ENCODE peak calls at places on chromosomes 11 and 22, in eight cellular contexts. One of them, this sample, is unnamed.

GRCh38 chr11:111939836-111940604 is 2.9 kb downstream of the DIXDC1 start:
- DNase-seq in H7: no peak
- DNase-seq in IMR-90: peak
- DNase-seq in H4: peak
- DNase-seq in T follicular helper cell: no peak
- DNase-seq in T-helper 2 cell: no peak
- DNase-seq in H9: no peak
- DNase-seq in esophagus squamous epithelium: no peak
- DNase-seq in this sample: peak

GRCh38 chr11:5992604-5993251 is 5.9 kb upstream of the OR52L1 start:
- DNase-seq in H4: peak
- DNase-seq in IMR-90: peak
- DNase-seq in esophagus squamous epithelium: no peak
- DNase-seq in H7: peak
- DNase-seq in H9: no peak
- DNase-seq in T follicular helper cell: no peak
- DNase-seq in T-helper 2 cell: no peak
- DNase-seq in this sample: peak

GRCh38 chr11:79039122-79039521 is 401.7 kb downstream of the TENM4 start:
- DNase-seq in T follicular helper cell: no peak
- DNase-seq in IMR-90: peak
- DNase-seq in T-helper 2 cell: no peak
- DNase-seq in H9: no peak
- DNase-seq in H4: peak
- DNase-seq in esophagus squamous epithelium: no peak
- DNase-seq in H7: no peak
- DNase-seq in this sample: no peak

GRCh38 chr11:105181521-105181920 is 42.0 kb upstream of the CARD18 start:
- DNase-seq in T-helper 2 cell: no peak
- DNase-seq in IMR-90: peak
- DNase-seq in H4: no peak
- DNase-seq in esophagus squamous epithelium: no peak
- DNase-seq in H7: no peak
- DNase-seq in H9: no peak
- DNase-seq in T follicular helper cell: no peak
- DNase-seq in this sample: peak

GRCh38 chr11:119218141-119218878 is 12.2 kb downstream of the CBL start:
- DNase-seq in H4: peak
- DNase-seq in T-helper 2 cell: no peak
- DNase-seq in IMR-90: peak
- DNase-seq in T follicular helper cell: no peak
- DNase-seq in esophagus squamous epithelium: no peak
- DNase-seq in H9: no peak
- DNase-seq in H7: no peak
- DNase-seq in this sample: peak

GRCh38 chr11:94219771-94220170 is 84.6 kb upstream of the IZUMO1R start:
- DNase-seq in H4: no peak
- DNase-seq in esophagus squamous epithelium: no peak
- DNase-seq in H7: no peak
- DNase-seq in IMR-90: no peak
- DNase-seq in H9: no peak
- DNase-seq in T follicular helper cell: no peak
- DNase-seq in T-helper 2 cell: no peak
- DNase-seq in this sample: no peak

GRCh38 chr11:93216511-93217121 is 18.8 kb upstream of the SLC36A4 start:
- DNase-seq in T follicular helper cell: no peak
- DNase-seq in H9: no peak
- DNase-seq in T-helper 2 cell: no peak
- DNase-seq in esophagus squamous epithelium: no peak
- DNase-seq in H4: no peak
- DNase-seq in IMR-90: no peak
- DNase-seq in H7: no peak
- DNase-seq in this sample: no peak

GRCh38 chr22:21726650-21727049 is 8.9 kb downstream of the YPEL1 start:
- DNase-seq in H7: peak
- DNase-seq in T-helper 2 cell: no peak
- DNase-seq in T follicular helper cell: no peak
- DNase-seq in H9: peak
- DNase-seq in H4: no peak
- DNase-seq in esophagus squamous epithelium: no peak
- DNase-seq in IMR-90: no peak
- DNase-seq in this sample: peak

GRCh38 chr11:94849836-94850235 is 81.7 kb downstream of the AMOTL1 start:
- DNase-seq in IMR-90: peak
- DNase-seq in H7: no peak
- DNase-seq in H9: no peak
- DNase-seq in T follicular helper cell: no peak
- DNase-seq in esophagus squamous epithelium: no peak
- DNase-seq in T-helper 2 cell: no peak
- DNase-seq in H4: no peak
- DNase-seq in this sample: peak

GRCh38 chr11:65427691-65428577 is 5.3 kb downstream of the NEAT1 start:
- DNase-seq in H7: no peak
- DNase-seq in H4: peak
- DNase-seq in IMR-90: peak
- DNase-seq in esophagus squamous epithelium: no peak
- DNase-seq in H9: peak
- DNase-seq in T-helper 2 cell: no peak
- DNase-seq in T follicular helper cell: no peak
- DNase-seq in this sample: peak

This sample was measured in EH.